ENCODE peak calls at places on chromosomes 2 and 18, in four cellular contexts. Y is Calu3, W is ascending aorta, B is heart left ventricle. R is an unnamed sample.

GRCh38 chr2:119158563-119159347 is at the start of gene C1QL2:
- DNase-seq in B (no peak), Y (no peak), W (no peak), R (no peak)

GRCh38 chr18:57921708-57922107 is 118.6 kb upstream of the ATP8B1 start:
- DNase-seq in B (no peak), W (no peak), Y (no peak), R (no peak)

GRCh38 chr2:235170536-235171510 is 219.0 kb downstream of the SH3BP4 start:
- DNase-seq in Y (peak), W (no peak), B (no peak), R (peak)

GRCh38 chr2:48551548-48551947 is 21.6 kb downstream of the STON1 start:
- DNase-seq in B (no peak), Y (no peak), W (no peak), R (no peak)

GRCh38 chr2:66434679-66435548 is at the start of gene MEIS1:
- DNase-seq in W (peak), B (peak), Y (peak), R (peak)

GRCh38 chr2:53515435-53516332 is 251.9 kb upstream of the CHAC2 start:
- DNase-seq in Y (peak), W (no peak), B (no peak), R (peak)

GRCh38 chr2:105876191-105876590 is 131.5 kb downstream of the NCK2 start:
- DNase-seq in W (no peak), Y (no peak), B (no peak), R (no peak)

GRCh38 chr2:238267884-238268680 is 20.3 kb downstream of the PER2 start:
- DNase-seq in Y (no peak), W (no peak), B (no peak), R (no peak)

GRCh38 chr18:80187956-80188642 is 59.2 kb downstream of the PARD6G start:
- DNase-seq in W (no peak), B (no peak), Y (no peak), R (no peak)

GRCh38 chr2:204051476-204051875 is 114.9 kb downstream of the ICOS start:
- DNase-seq in Y (no peak), W (no peak), B (no peak), R (no peak)

GRCh38 chr2:69493268-69493667 is 56.0 kb upstream of the NFU1 start:
- DNase-seq in Y (no peak), W (no peak), B (peak), R (peak)

GRCh38 chr2:129849559-129850160 is 129.8 kb upstream of the RAB6C start:
- DNase-seq in B (no peak), W (no peak), Y (no peak), R (no peak)

GRCh38 chr2:21118302-21118920 is 5.4 kb upstream of the TDRD15 start:
- DNase-seq in Y (no peak), W (no peak), B (no peak), R (no peak)

GRCh38 chr2:42979870-42980763 is 187.7 kb upstream of the HAAO start:
- DNase-seq in Y (no peak), B (no peak), W (no peak), R (no peak)

GRCh38 chr2:106269591-106270291 is 75.6 kb upstream of the UXS1 start:
- DNase-seq in W (no peak), B (peak), Y (peak), R (peak)

GRCh38 chr18:6010284-6010683 is 115.0 kb upstream of the TMEM200C start:
- DNase-seq in B (no peak), Y (no peak), W (no peak), R (no peak)

GRCh38 chr18:9861933-9862332 is 23.8 kb upstream of the TXNDC2 start:
- DNase-seq in Y (no peak), B (no peak), W (no peak), R (no peak)

GRCh38 chr18:60007641-60008040 is 107.8 kb downstream of the PMAIP1 start:
- DNase-seq in W (no peak), B (no peak), Y (no peak), R (no peak)

GRCh38 chr2:239834143-239834542 is 191.0 kb downstream of the NDUFA10 start:
- DNase-seq in B (no peak), Y (no peak), W (no peak), R (no peak)

GRCh38 chr2:215699018-215699417 is 263.1 kb upstream of the FN1 start:
- DNase-seq in W (no peak), B (no peak), Y (no peak), R (no peak)

GRCh38 chr18:23354625-23355024 is 98.5 kb upstream of the RIOK3 start:
- DNase-seq in B (no peak), Y (no peak), W (no peak), R (no peak)

GRCh38 chr2:1591978-1592907 is 152.1 kb downstream of the PXDN start:
- DNase-seq in W (peak), Y (no peak), B (peak), R (peak)

GRCh38 chr2:148490840-148491439 is 153.6 kb upstream of the EPC2 start:
- DNase-seq in W (no peak), B (no peak), Y (no peak), R (no peak)

DNA sequence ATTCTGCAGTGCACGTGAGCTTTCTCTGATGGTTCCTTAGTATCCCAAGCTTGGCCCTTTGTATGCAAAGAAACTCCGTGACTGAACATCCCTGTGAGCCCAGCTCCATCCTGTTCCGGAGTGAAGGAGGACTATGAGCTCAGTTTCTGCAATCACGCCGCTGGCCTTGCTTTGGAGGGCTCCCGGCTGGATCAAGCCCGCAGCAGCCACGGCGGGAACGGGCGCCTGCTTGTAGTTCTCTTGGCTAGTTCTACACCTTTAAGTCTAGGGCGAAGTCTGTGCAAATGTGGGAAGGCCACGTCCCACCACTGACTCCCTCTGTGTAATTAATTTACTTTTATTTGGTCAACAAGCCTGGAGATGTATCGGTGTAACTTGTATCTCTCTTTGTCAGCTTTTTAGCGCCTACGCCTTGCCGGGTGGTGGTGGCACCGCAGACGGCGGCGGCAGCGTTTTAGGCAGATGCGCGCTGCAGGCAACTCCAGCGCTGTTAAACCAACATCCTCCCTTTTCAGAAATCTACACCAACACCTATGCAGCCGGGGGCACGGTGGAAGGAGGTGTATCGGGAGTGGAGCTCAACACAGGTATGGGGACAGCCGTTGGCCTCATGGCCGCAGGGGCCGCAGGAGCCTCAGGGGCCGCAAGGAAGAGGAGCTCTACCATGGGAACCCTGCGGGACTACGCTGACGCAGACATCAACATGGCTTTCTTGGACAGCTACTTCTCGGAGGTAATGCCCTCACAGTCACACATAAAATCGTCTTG is 34.3 kb downstream of the DSG4 start:
- DNase-seq in B (no peak), Y (no peak), W (no peak), R (no peak)
- TF ChIP-seq CTCF in B (no peak), Y (no peak), W (no peak), R (no peak)

DNA sequence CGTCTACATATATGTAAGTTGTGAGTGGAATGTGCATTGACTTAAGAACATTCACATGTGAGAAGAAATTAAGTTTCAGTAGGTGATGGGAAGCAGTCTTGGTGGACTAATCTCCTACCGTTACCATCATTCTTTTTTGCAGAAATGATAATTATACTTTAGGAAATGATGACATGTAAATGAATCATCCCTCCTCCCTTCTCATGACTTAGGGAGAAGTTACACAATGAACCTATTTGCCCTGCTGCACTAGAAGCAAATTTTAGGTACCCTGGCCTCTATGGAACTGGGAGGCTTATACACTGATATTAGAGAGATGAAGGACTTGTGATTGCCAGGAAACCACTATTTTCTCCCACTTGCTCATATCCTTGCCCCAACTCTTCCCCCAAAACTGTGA is 214.2 kb downstream of the CALCRL start:
- DNase-seq in Y (no peak), B (no peak), W (no peak), R (no peak)
- TF ChIP-seq CTCF in Y (no peak), B (no peak), W (no peak), R (no peak)

GRCh38 chr2:229748950-229749349 is 34.6 kb upstream of the DNER start:
- DNase-seq in Y (no peak), B (no peak), W (no peak), R (no peak)
- TF ChIP-seq CTCF in Y (no peak), B (no peak), W (no peak), R (no peak)

DNA sequence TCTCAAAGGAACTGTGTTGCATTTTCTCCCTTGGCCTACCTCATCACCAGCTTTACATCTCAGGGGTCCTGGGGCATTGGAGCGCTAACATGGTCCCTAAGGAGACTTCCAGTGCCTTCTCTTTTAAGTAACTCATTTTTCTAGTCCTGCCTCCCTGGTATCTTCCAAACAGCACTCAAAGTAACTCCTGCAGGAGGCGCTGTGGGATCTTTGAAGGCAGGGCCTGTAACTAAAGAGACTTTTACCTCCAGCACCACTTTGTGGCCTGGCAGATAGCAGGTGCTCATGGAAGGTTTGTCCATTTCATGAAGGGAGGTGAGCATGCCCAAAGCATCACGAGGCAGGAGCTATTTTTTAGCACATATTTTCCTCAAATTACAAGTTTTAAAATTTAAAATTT is 411.0 kb upstream of the GYPC start:
- DNase-seq in Y (no peak), W (no peak), B (peak), R (peak)
- TF ChIP-seq CTCF in Y (no peak), W (no peak), B (peak), R (peak)

GRCh38 chr2:232537079-232537478 is 2.4 kb upstream of the CHRNG start:
- DNase-seq in B (no peak), Y (no peak), W (no peak), R (peak)
- TF ChIP-seq CTCF in B (no peak), Y (no peak), W (no peak), R (no peak)